ENCODE peak calls at places on chromosomes 3 and 15, in five cellular contexts. One of them, this sample, is unnamed.

GRCh38 chr15:59515190-59515589 is 77.2 kb downstream of the FAM81A start:
- DNase-seq in AG09309: no peak
- DNase-seq in A549: no peak
- DNase-seq in cardiac muscle cell: no peak
- DNase-seq in fibroblast of mammary gland: no peak
- DNase-seq in this sample: no peak

GRCh38 chr3:46670891-46671427 is 22.5 kb downstream of the ALS2CL start:
- DNase-seq in AG09309: no peak
- DNase-seq in fibroblast of mammary gland: no peak
- DNase-seq in cardiac muscle cell: no peak
- DNase-seq in A549: no peak
- DNase-seq in this sample: peak; percentile 6

GRCh38 chr3:42867138-42867537 is 8.5 kb downstream of the CYP8B1 start:
- DNase-seq in A549: no peak
- DNase-seq in AG09309: no peak
- DNase-seq in cardiac muscle cell: no peak
- DNase-seq in fibroblast of mammary gland: no peak
- DNase-seq in this sample: no peak

GRCh38 chr3:150745832-150746231 is 17.1 kb downstream of the SIAH2 start:
- DNase-seq in fibroblast of mammary gland: no peak
- DNase-seq in A549: no peak
- DNase-seq in cardiac muscle cell: no peak
- DNase-seq in AG09309: no peak
- DNase-seq in this sample: no peak

GRCh38 chr15:27124287-27124830 is 153.4 kb downstream of the GABRG3 start:
- DNase-seq in AG09309: no peak
- DNase-seq in fibroblast of mammary gland: no peak
- DNase-seq in cardiac muscle cell: no peak
- DNase-seq in A549: no peak
- DNase-seq in this sample: no peak

GRCh38 chr3:46634856-46635255 is 22.5 kb downstream of the FAM240A start:
- DNase-seq in AG09309: no peak
- DNase-seq in fibroblast of mammary gland: no peak
- DNase-seq in A549: no peak
- DNase-seq in cardiac muscle cell: no peak
- DNase-seq in this sample: no peak

GRCh38 chr15:88989578-88989977 is 76.4 kb upstream of the MFGE8 start:
- DNase-seq in A549: peak; percentile 49
- DNase-seq in cardiac muscle cell: no peak
- DNase-seq in AG09309: peak; percentile 91
- DNase-seq in fibroblast of mammary gland: peak; percentile 69
- DNase-seq in this sample: no peak

GRCh38 chr3:42369304-42369703 is 41.1 kb downstream of the LYZL4 start:
- DNase-seq in fibroblast of mammary gland: no peak
- DNase-seq in AG09309: no peak
- DNase-seq in A549: no peak
- DNase-seq in cardiac muscle cell: peak; percentile 51
- DNase-seq in this sample: no peak

GRCh38 chr3:45487508-45487907 is 99.1 kb downstream of the LARS2 start:
- DNase-seq in fibroblast of mammary gland: no peak
- DNase-seq in A549: no peak
- DNase-seq in cardiac muscle cell: no peak
- DNase-seq in AG09309: no peak
- DNase-seq in this sample: no peak

GRCh38 chr3:158718490-158719170 is 13.6 kb downstream of the RARRES1 start:
- DNase-seq in cardiac muscle cell: no peak
- DNase-seq in fibroblast of mammary gland: peak; percentile 96
- DNase-seq in A549: peak; percentile 85
- DNase-seq in AG09309: peak; percentile 92
- DNase-seq in this sample: no peak

GRCh38 chr15:83127547-83128150 is 20.2 kb downstream of the TM6SF1 start:
- DNase-seq in A549: no peak
- DNase-seq in cardiac muscle cell: no peak
- DNase-seq in fibroblast of mammary gland: no peak
- DNase-seq in AG09309: no peak
- DNase-seq in this sample: no peak

GRCh38 chr15:72230197-72231065 is 559 bp downstream of the PKM start:
- DNase-seq in cardiac muscle cell: peak; percentile 95
- DNase-seq in fibroblast of mammary gland: peak; percentile 84
- DNase-seq in A549: peak; percentile 91
- DNase-seq in AG09309: peak; percentile 72
- DNase-seq in this sample: peak; percentile 94

GRCh38 chr3:36229496-36229895 is 150.8 kb upstream of the STAC start:
- DNase-seq in AG09309: no peak
- DNase-seq in cardiac muscle cell: no peak
- DNase-seq in A549: no peak
- DNase-seq in fibroblast of mammary gland: no peak
- DNase-seq in this sample: no peak

GRCh38 chr3:37540786-37541185 is 320.9 kb upstream of the CTDSPL start:
- DNase-seq in A549: no peak
- DNase-seq in AG09309: no peak
- DNase-seq in cardiac muscle cell: no peak
- DNase-seq in fibroblast of mammary gland: no peak
- DNase-seq in this sample: no peak

GRCh38 chr3:50260027-50260941 is 8.7 kb upstream of the SEMA3B start:
- DNase-seq in AG09309: no peak
- DNase-seq in A549: peak; percentile 85
- DNase-seq in cardiac muscle cell: peak; percentile 95
- DNase-seq in fibroblast of mammary gland: peak; percentile 85
- DNase-seq in this sample: peak; percentile 95

GRCh38 chr3:50259432-50260026 is 9.4 kb upstream of the SEMA3B start:
- DNase-seq in cardiac muscle cell: no peak
- DNase-seq in AG09309: no peak
- DNase-seq in fibroblast of mammary gland: no peak
- DNase-seq in A549: no peak
- DNase-seq in this sample: no peak

GRCh38 chr3:50262778-50263177 is 6.2 kb upstream of the SEMA3B start:
- DNase-seq in AG09309: no peak
- DNase-seq in cardiac muscle cell: no peak
- DNase-seq in A549: no peak
- DNase-seq in fibroblast of mammary gland: no peak
- DNase-seq in this sample: no peak

GRCh38 chr3:50261505-50261904 is 7.4 kb upstream of the SEMA3B start:
- DNase-seq in cardiac muscle cell: no peak
- DNase-seq in A549: no peak
- DNase-seq in AG09309: no peak
- DNase-seq in fibroblast of mammary gland: no peak
- DNase-seq in this sample: no peak

DNA sequence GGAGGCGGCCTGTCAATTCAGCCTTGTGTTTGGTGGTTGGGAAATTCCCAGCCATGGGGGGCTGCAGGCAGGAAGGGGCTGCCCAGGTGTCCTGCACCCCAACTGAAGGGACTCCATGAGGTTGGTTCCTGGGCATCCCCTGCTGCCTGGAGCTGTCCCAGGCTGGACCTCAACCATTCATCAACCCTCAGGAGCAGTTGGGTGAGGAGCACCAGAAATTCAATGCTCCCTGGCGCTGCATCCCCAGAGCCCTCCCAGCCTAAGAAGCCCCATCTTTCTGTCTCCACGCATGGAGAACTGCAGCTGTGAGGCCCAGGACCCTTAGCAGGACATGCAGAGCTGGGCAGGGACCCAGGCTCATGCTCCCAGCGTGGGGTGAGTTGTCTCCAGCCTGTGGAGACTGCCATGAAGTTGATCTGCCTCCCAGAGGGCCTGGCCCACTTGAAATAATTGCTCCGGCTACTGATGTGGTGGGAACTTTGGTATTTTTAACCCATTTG is 8.0 kb upstream of the SEMA3B start:
- DNase-seq in cardiac muscle cell: no peak
- DNase-seq in A549: no peak
- DNase-seq in AG09309: no peak
- DNase-seq in fibroblast of mammary gland: no peak
- DNase-seq in this sample: no peak
- H3K4me3 ChIP-seq in cardiac muscle cell: no peak overlapping the region
- H3K4me3 ChIP-seq in A549: peak overlapping the region; percentile 85
- H3K4me3 ChIP-seq in AG09309: peak overlapping the region; percentile 41
- H3K4me3 ChIP-seq in fibroblast of mammary gland: no peak overlapping the region
- H3K4me3 ChIP-seq in this sample: peak overlapping the region; percentile 79

DNA sequence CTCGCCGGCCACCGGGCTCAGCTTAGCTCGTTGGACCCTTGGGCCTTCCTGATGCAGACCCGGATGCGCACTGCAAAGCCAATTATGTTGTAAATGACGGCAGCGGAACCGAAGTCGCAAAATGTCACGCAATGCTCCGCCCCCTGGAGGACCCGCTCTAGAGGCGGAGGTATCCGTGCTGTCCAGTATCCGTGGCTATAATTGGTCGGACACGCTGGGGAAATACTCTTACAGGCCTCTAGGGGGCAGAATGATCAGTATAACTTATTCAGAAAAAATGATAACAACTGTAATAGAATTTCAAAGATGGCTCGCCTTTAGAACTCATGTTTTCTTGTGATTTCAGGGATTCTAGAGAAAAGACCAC is at the start of gene PRR23B:
- DNase-seq in fibroblast of mammary gland: no peak
- DNase-seq in A549: peak; percentile 12
- DNase-seq in cardiac muscle cell: no peak
- DNase-seq in AG09309: no peak
- DNase-seq in this sample: no peak
- TF ChIP-seq CTCF in fibroblast of mammary gland: peak; percentile 20
- TF ChIP-seq CTCF in A549: no peak
- TF ChIP-seq CTCF in cardiac muscle cell: no peak
- TF ChIP-seq CTCF in AG09309: peak; percentile 15
- TF ChIP-seq CTCF in this sample: no peak

GRCh38 chr3:174253221-174253620 is 605.9 kb upstream of the NAALADL2 start:
- DNase-seq in fibroblast of mammary gland: no peak
- DNase-seq in A549: no peak
- DNase-seq in cardiac muscle cell: no peak
- DNase-seq in AG09309: no peak
- DNase-seq in this sample: no peak
- H3K4me3 ChIP-seq in fibroblast of mammary gland: no peak overlapping the region
- H3K4me3 ChIP-seq in A549: no peak overlapping the region
- H3K4me3 ChIP-seq in cardiac muscle cell: no peak overlapping the region
- H3K4me3 ChIP-seq in AG09309: no peak overlapping the region
- H3K4me3 ChIP-seq in this sample: no peak overlapping the region

GRCh38 chr3:121975702-121976302 is 46.2 kb downstream of the ILDR1 start:
- DNase-seq in cardiac muscle cell: no peak
- DNase-seq in fibroblast of mammary gland: no peak
- DNase-seq in A549: no peak
- DNase-seq in AG09309: no peak
- DNase-seq in this sample: no peak
- TF ChIP-seq CTCF in cardiac muscle cell: no peak
- TF ChIP-seq CTCF in fibroblast of mammary gland: no peak
- TF ChIP-seq CTCF in A549: no peak
- TF ChIP-seq CTCF in AG09309: peak; percentile 11
- TF ChIP-seq CTCF in this sample: no peak

GRCh38 chr3:10992017-10992945 is at the start of gene SLC6A1:
- DNase-seq in AG09309: no peak
- DNase-seq in A549: peak; percentile 22
- DNase-seq in cardiac muscle cell: peak; percentile 32
- DNase-seq in fibroblast of mammary gland: no peak
- DNase-seq in this sample: no peak

GRCh38 chr3:10995871-10996270 is 3.3 kb downstream of the SLC6A1 start:
- DNase-seq in cardiac muscle cell: no peak
- DNase-seq in fibroblast of mammary gland: no peak
- DNase-seq in A549: no peak
- DNase-seq in AG09309: no peak
- DNase-seq in this sample: no peak

GRCh38 chr3:10993729-10994065 is 1.1 kb downstream of the SLC6A1 start:
- DNase-seq in A549: no peak
- DNase-seq in AG09309: no peak
- DNase-seq in fibroblast of mammary gland: no peak
- DNase-seq in cardiac muscle cell: no peak
- DNase-seq in this sample: no peak

GRCh38 chr3:10994311-10994710 is 1.8 kb downstream of the SLC6A1 start:
- DNase-seq in fibroblast of mammary gland: no peak
- DNase-seq in AG09309: no peak
- DNase-seq in A549: no peak
- DNase-seq in cardiac muscle cell: no peak
- DNase-seq in this sample: no peak

GRCh38 chr3:10992946-10993728 is 589 bp downstream of the SLC6A1 start:
- DNase-seq in cardiac muscle cell: no peak
- DNase-seq in fibroblast of mammary gland: no peak
- DNase-seq in A549: no peak
- DNase-seq in AG09309: no peak
- DNase-seq in this sample: no peak
- H3K4me3 ChIP-seq in cardiac muscle cell: no peak overlapping the region
- H3K4me3 ChIP-seq in fibroblast of mammary gland: no peak overlapping the region
- H3K4me3 ChIP-seq in A549: peak overlapping the region; percentile 47
- H3K4me3 ChIP-seq in AG09309: no peak overlapping the region
- H3K4me3 ChIP-seq in this sample: peak overlapping the region; percentile 60

DNA sequence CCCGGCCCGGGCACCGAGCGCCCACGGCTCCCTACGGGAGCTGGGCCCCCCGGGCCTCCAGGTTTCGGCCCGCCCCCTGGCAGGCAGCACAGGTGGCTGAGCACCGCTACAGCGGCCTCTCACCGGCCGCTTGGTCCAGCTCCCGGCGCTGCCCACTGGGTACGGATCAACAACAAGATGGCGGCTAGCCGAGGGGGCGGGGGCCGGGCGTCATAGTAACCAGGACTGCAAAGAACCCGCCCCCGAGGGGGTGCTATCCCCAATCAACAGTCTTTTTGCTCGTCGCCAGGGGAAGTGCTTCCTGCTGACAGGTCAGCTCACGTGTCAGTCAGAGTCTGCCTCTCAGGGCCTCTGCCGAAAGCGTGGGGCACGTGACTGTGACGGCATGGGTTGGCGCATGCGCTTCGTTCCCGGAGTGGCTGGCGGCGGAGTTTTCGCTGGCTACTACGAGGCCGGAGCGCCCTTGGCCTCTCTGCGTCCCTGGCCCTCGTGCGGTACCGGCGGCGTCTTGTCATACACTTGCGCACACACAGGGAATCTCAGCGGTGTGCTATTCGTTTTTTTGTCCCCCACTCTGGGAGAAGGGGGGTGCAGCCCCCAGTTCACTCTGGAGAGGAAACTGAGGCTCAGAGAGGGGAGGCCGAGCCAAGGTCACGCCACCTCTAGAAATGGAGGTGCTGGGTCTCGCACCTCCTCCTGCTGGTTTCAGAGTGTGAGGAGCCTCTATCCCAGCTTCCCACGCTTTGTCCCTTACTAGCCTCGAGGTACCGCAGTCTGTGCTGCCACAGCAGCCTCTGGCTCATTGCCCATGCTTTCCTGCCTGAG is at the start of gene IP6K1:
- DNase-seq in AG09309: peak; percentile 100
- DNase-seq in A549: peak; percentile 99
- DNase-seq in fibroblast of mammary gland: peak; percentile 100
- DNase-seq in cardiac muscle cell: peak; percentile 100
- DNase-seq in this sample: peak; percentile 100
- TF ChIP-seq CTCF in AG09309: no peak
- TF ChIP-seq CTCF in A549: no peak
- TF ChIP-seq CTCF in fibroblast of mammary gland: no peak
- TF ChIP-seq CTCF in cardiac muscle cell: no peak
- TF ChIP-seq CTCF in this sample: no peak

GRCh38 chr3:129123314-129124060 is 1.9 kb upstream of the RAB43 start:
- DNase-seq in AG09309: no peak
- DNase-seq in A549: no peak
- DNase-seq in cardiac muscle cell: no peak
- DNase-seq in fibroblast of mammary gland: peak; percentile 21
- DNase-seq in this sample: no peak
- H3K4me3 ChIP-seq in AG09309: no peak overlapping the region
- H3K4me3 ChIP-seq in A549: no peak overlapping the region
- H3K4me3 ChIP-seq in cardiac muscle cell: no peak overlapping the region
- H3K4me3 ChIP-seq in fibroblast of mammary gland: no peak overlapping the region
- H3K4me3 ChIP-seq in this sample: no peak overlapping the region